ENCODE peak calls at places on chromosomes 16 and 17, in nine cellular contexts. O is NCI-H1048, R is HT1080, G is GDM1, Y is Karpas-422, W is fibroblast of lung, E is fibroblast of mammary gland, A is B cell, Q is skeletal muscle cell. Z is an unnamed sample.

GRCh38 chr16:31873556-31874353 is at the start of gene ZNF267:
- DNase-seq in O (peak; percentile 71), R (peak; percentile 87), G (peak; percentile 79), Y (peak; percentile 98), W (peak; percentile 91), E (peak; percentile 89), A (peak; percentile 92), Q (peak; percentile 54), Z (peak; percentile 94)

GRCh38 chr16:46916980-46917379 is 32.8 kb downstream of the GPT2 start:
- DNase-seq in O (no peak), R (peak; percentile 15), G (no peak), Y (peak; percentile 88), W (no peak), E (peak; percentile 21), A (no peak), Q (no peak), Z (no peak)

GRCh38 chr17:50337956-50338355 is 8.0 kb upstream of the XYLT2 start:
- DNase-seq in O (no peak), R (peak; percentile 52), G (no peak), Y (no peak), W (no peak), E (no peak), A (no peak), Q (no peak), Z (no peak)

GRCh38 chr17:38864636-38865398 is 5.0 kb upstream of the LASP1 start:
- DNase-seq in O (no peak), R (peak; percentile 68), G (no peak), Y (no peak), W (peak; percentile 37), E (peak; percentile 59), A (no peak), Q (no peak), Z (no peak)

GRCh38 chr16:54281535-54282201 is 4.9 kb downstream of the IRX3 start:
- DNase-seq in O (no peak), R (no peak), G (no peak), Y (no peak), W (no peak), E (no peak), A (no peak), Q (no peak), Z (no peak)

GRCh38 chr16:58038219-58038641 is 12.7 kb downstream of the MMP15 start:
- DNase-seq in O (no peak), R (no peak), G (no peak), Y (no peak), W (no peak), E (no peak), A (no peak), Q (no peak), Z (no peak)

GRCh38 chr16:80274576-80275191 is 266.1 kb upstream of the DYNLRB2 start:
- DNase-seq in O (no peak), R (peak; percentile 55), G (no peak), Y (no peak), W (peak; percentile 23), E (peak; percentile 57), A (no peak), Q (peak; percentile 83), Z (no peak)

GRCh38 chr17:60680754-60681153 is 3.1 kb downstream of the BCAS3 start:
- DNase-seq in O (no peak), R (no peak), G (no peak), Y (no peak), W (no peak), E (no peak), A (no peak), Q (no peak), Z (no peak)

GRCh38 chr16:87461466-87461975 is 31.3 kb downstream of the ZCCHC14 start:
- DNase-seq in O (peak; percentile 35), R (peak; percentile 67), G (no peak), Y (peak; percentile 84), W (no peak), E (peak; percentile 54), A (peak; percentile 29), Q (no peak), Z (no peak)

GRCh38 chr16:56606688-56607618 is 1.4 kb upstream of the MT2A start:
- DNase-seq in O (no peak), R (peak; percentile 99), G (no peak), Y (no peak), W (peak; percentile 98), E (peak; percentile 100), A (no peak), Q (peak; percentile 100), Z (no peak)

GRCh38 chr17:78127888-78128615 is 503 bp downstream of the TMC6 start:
- DNase-seq in O (no peak), R (no peak), G (no peak), Y (peak; percentile 78), W (no peak), E (no peak), A (peak; percentile 52), Q (no peak), Z (no peak)

GRCh38 chr17:1033503-1033902 is 36.6 kb downstream of the TIMM22 start:
- DNase-seq in O (no peak), R (no peak), G (no peak), Y (no peak), W (no peak), E (no peak), A (no peak), Q (no peak), Z (no peak)

GRCh38 chr17:9971991-9972390 is 66.9 kb upstream of the RCVRN start:
- DNase-seq in O (no peak), R (no peak), G (no peak), Y (no peak), W (peak; percentile 71), E (peak; percentile 33), A (no peak), Q (no peak), Z (no peak)

GRCh38 chr17:61366715-61367413 is 32.8 kb upstream of the TBX2 start:
- DNase-seq in O (no peak), R (no peak), G (no peak), Y (no peak), W (no peak), E (no peak), A (no peak), Q (no peak), Z (no peak)

GRCh38 chr17:2192367-2193028 is 111.1 kb downstream of the SMG6 start:
- DNase-seq in O (no peak), R (peak; percentile 100), G (peak; percentile 91), Y (peak; percentile 66), W (peak; percentile 85), E (peak; percentile 98), A (no peak), Q (peak; percentile 92), Z (no peak)

GRCh38 chr17:2796164-2797140 is at the start of gene RAP1GAP2:
- DNase-seq in O (no peak), R (peak; percentile 55), G (peak; percentile 94), Y (no peak), W (no peak), E (no peak), A (peak; percentile 69), Q (no peak), Z (peak; percentile 18)

GRCh38 chr17:80755650-80756405 is 211.2 kb downstream of the RPTOR start:
- DNase-seq in O (no peak), R (no peak), G (no peak), Y (peak; percentile 59), W (no peak), E (no peak), A (no peak), Q (no peak), Z (no peak)

GRCh38 chr17:17993366-17993765 is 20.7 kb downstream of the DRC3 start:
- DNase-seq in O (no peak), R (no peak), G (no peak), Y (no peak), W (no peak), E (peak; percentile 31), A (no peak), Q (no peak), Z (no peak)

GRCh38 chr17:41048441-41048840 is 1.3 kb upstream of the KRTAP2-1 start:
- DNase-seq in O (no peak), R (peak; percentile 26), G (no peak), Y (peak; percentile 1), W (no peak), E (no peak), A (no peak), Q (no peak), Z (no peak)

GRCh38 chr17:77320501-77321256 is 179.9 kb downstream of the SEC14L1 start:
- DNase-seq in O (no peak), R (peak; percentile 66), G (peak; percentile 14), Y (peak; percentile 78), W (peak; percentile 21), E (peak; percentile 77), A (peak; percentile 79), Q (no peak), Z (no peak)

GRCh38 chr16:64534180-64534780 is 587.6 kb downstream of the CDH11 start:
- DNase-seq in O (no peak), R (no peak), G (no peak), Y (no peak), W (no peak), E (no peak), A (no peak), Q (no peak), Z (no peak)

GRCh38 chr17:17304521-17304985 is 1.4 kb downstream of the NT5M start:
- DNase-seq in O (no peak), R (no peak), G (peak; percentile 69), Y (peak; percentile 63), W (no peak), E (no peak), A (no peak), Q (no peak), Z (no peak)

GRCh38 chr17:16923904-16924700 is 47.8 kb downstream of the TNFRSF13B start:
- DNase-seq in O (no peak), R (no peak), G (no peak), Y (no peak), W (no peak), E (no peak), A (no peak), Q (no peak), Z (no peak)

GRCh38 chr17:69702078-69702477 is 287.6 kb downstream of the MAP2K6 start:
- DNase-seq in O (no peak), R (no peak), G (no peak), Y (no peak), W (no peak), E (no peak), A (no peak), Q (no peak), Z (no peak)

GRCh38 chr16:49556252-49557069 is 182.9 kb downstream of the C16orf78 start:
- DNase-seq in O (no peak), R (no peak), G (no peak), Y (peak; percentile 70), W (peak; percentile 54), E (peak; percentile 21), A (no peak), Q (peak; percentile 20), Z (no peak)

GRCh38 chr17:27975146-27976011 is 67.1 kb upstream of the NLK start:
- DNase-seq in O (no peak), R (peak; percentile 90), G (no peak), Y (no peak), W (no peak), E (peak; percentile 65), A (no peak), Q (peak; percentile 11), Z (no peak)

GRCh38 chr16:4699030-4699556 is 5.7 kb downstream of the NUDT16L1 start:
- DNase-seq in O (no peak), R (no peak), G (no peak), Y (no peak), W (no peak), E (no peak), A (no peak), Q (no peak), Z (no peak)